ENCODE peak calls at places on chromosomes 13 and 19, in four cellular contexts. W is heart left ventricle, Z is osteocyte, H is tibial nerve. J is an unnamed sample.

GRCh38 chr13:52736891-52737290 is 2.7 kb downstream of the CNMD start:
- DNase-seq in W (no peak), Z (no peak), H (no peak), J (no peak)

GRCh38 chr13:114071991-114072390 is 60.4 kb downstream of the RASA3 start:
- DNase-seq in W (peak), Z (no peak), H (peak), J (no peak)

GRCh38 chr13:52048516-52048915 is 24.0 kb downstream of the UTP14C start:
- DNase-seq in W (no peak), Z (no peak), H (no peak), J (no peak)

GRCh38 chr13:27982361-27982760 is 6.1 kb downstream of the URAD start:
- DNase-seq in W (no peak), Z (no peak), H (no peak), J (no peak)

GRCh38 chr19:18594096-18594823 is 5.7 kb downstream of the REX1BD start:
- DNase-seq in W (peak), Z (peak), H (peak), J (peak)

GRCh38 chr13:101217086-101217485 is 199.2 kb downstream of the NALCN start:
- DNase-seq in W (no peak), Z (no peak), H (no peak), J (no peak)

GRCh38 chr13:104847863-104848262 is 1687.6 kb downstream of the EFNB2 start:
- DNase-seq in W (no peak), Z (no peak), H (no peak), J (no peak)

GRCh38 chr13:113967206-113967720 is 6.6 kb downstream of the C13orf46 start:
- DNase-seq in W (peak), Z (no peak), H (no peak), J (no peak)

GRCh38 chr19:15154002-15154612 is 46.7 kb downstream of the NOTCH3 start:
- DNase-seq in W (no peak), Z (no peak), H (no peak), J (no peak)

GRCh38 chr19:3310711-3311110 is 55.7 kb upstream of the NFIC start:
- DNase-seq in W (no peak), Z (no peak), H (no peak), J (no peak)

GRCh38 chr13:63117710-63118109 is 1702.1 kb upstream of the PCDH20 start:
- DNase-seq in W (no peak), Z (no peak), H (no peak), J (no peak)

GRCh38 chr13:51523082-51523518 is 61.2 kb upstream of the WDFY2 start:
- DNase-seq in W (no peak), Z (no peak), H (no peak), J (no peak)